ENCODE peak calls at places on chromosomes 5 and 9, in five cellular contexts. One of them, this sample, is unnamed.
A peak's percentile ranks its signal among the peaks of the same experiment; 100 is the strongest.

GRCh38 chr9:98775831-98776441 is 20.4 kb downstream of the ANKS6 start:
- DNase-seq in endodermal cell: peak; percentile 88
- DNase-seq in CD8-positive, alpha-beta memory T cell: peak; percentile 27
- DNase-seq in lower lobe of right lung: no peak
- DNase-seq in cardiac muscle cell: peak; percentile 81
- DNase-seq in this sample: no peak

GRCh38 chr9:104276709-104277245 is 182.7 kb downstream of the SMC2 start:
- DNase-seq in CD8-positive, alpha-beta memory T cell: no peak
- DNase-seq in cardiac muscle cell: no peak
- DNase-seq in lower lobe of right lung: no peak
- DNase-seq in endodermal cell: no peak
- DNase-seq in this sample: no peak

GRCh38 chr5:33445808-33446207 is 5.0 kb downstream of the TARS1 start:
- DNase-seq in cardiac muscle cell: no peak
- DNase-seq in CD8-positive, alpha-beta memory T cell: no peak
- DNase-seq in endodermal cell: no peak
- DNase-seq in lower lobe of right lung: no peak
- DNase-seq in this sample: no peak

GRCh38 chr5:56588636-56589485 is 226.5 kb upstream of the MAP3K1 start:
- DNase-seq in lower lobe of right lung: peak; percentile 64
- DNase-seq in cardiac muscle cell: no peak
- DNase-seq in CD8-positive, alpha-beta memory T cell: peak; percentile 53
- DNase-seq in endodermal cell: peak; percentile 53
- DNase-seq in this sample: peak; percentile 66

GRCh38 chr5:159210306-159210722 is 961 bp upstream of the RNF145 start:
- DNase-seq in endodermal cell: no peak
- DNase-seq in CD8-positive, alpha-beta memory T cell: no peak
- DNase-seq in lower lobe of right lung: no peak
- DNase-seq in cardiac muscle cell: no peak
- DNase-seq in this sample: no peak

GRCh38 chr5:53211799-53212198 is 102.2 kb upstream of the MOCS2 start:
- DNase-seq in lower lobe of right lung: no peak
- DNase-seq in cardiac muscle cell: no peak
- DNase-seq in endodermal cell: no peak
- DNase-seq in CD8-positive, alpha-beta memory T cell: no peak
- DNase-seq in this sample: no peak

GRCh38 chr5:124162782-124163532 is 583.5 kb downstream of the ZNF608 start:
- DNase-seq in endodermal cell: no peak
- DNase-seq in lower lobe of right lung: no peak
- DNase-seq in cardiac muscle cell: peak; percentile 76
- DNase-seq in CD8-positive, alpha-beta memory T cell: peak; percentile 18
- DNase-seq in this sample: no peak

GRCh38 chr5:150694638-150695037 is 6.2 kb downstream of the RBM22 start:
- DNase-seq in cardiac muscle cell: no peak
- DNase-seq in endodermal cell: no peak
- DNase-seq in CD8-positive, alpha-beta memory T cell: no peak
- DNase-seq in lower lobe of right lung: no peak
- DNase-seq in this sample: no peak

GRCh38 chr9:98714833-98715232 is 6.1 kb upstream of the GABBR2 start:
- DNase-seq in CD8-positive, alpha-beta memory T cell: no peak
- DNase-seq in lower lobe of right lung: no peak
- DNase-seq in endodermal cell: no peak
- DNase-seq in cardiac muscle cell: no peak
- DNase-seq in this sample: no peak

GRCh38 chr9:121720311-121720991 is 69.0 kb downstream of the DAB2IP start:
- DNase-seq in CD8-positive, alpha-beta memory T cell: no peak
- DNase-seq in lower lobe of right lung: no peak
- DNase-seq in cardiac muscle cell: no peak
- DNase-seq in endodermal cell: no peak
- DNase-seq in this sample: peak; percentile 39

GRCh38 chr5:57447656-57448055 is 35.0 kb downstream of the ACTBL2 start:
- DNase-seq in endodermal cell: no peak
- DNase-seq in lower lobe of right lung: no peak
- DNase-seq in cardiac muscle cell: no peak
- DNase-seq in CD8-positive, alpha-beta memory T cell: no peak
- DNase-seq in this sample: no peak

GRCh38 chr5:53194086-53194485 is 84.5 kb upstream of the MOCS2 start:
- DNase-seq in cardiac muscle cell: no peak
- DNase-seq in CD8-positive, alpha-beta memory T cell: no peak
- DNase-seq in lower lobe of right lung: no peak
- DNase-seq in endodermal cell: no peak
- DNase-seq in this sample: no peak

GRCh38 chr5:5273976-5274375 is 133.8 kb downstream of the ADAMTS16 start:
- DNase-seq in cardiac muscle cell: no peak
- DNase-seq in CD8-positive, alpha-beta memory T cell: no peak
- DNase-seq in endodermal cell: no peak
- DNase-seq in lower lobe of right lung: no peak
- DNase-seq in this sample: no peak

GRCh38 chr9:122029898-122030297 is 63.2 kb downstream of the TTLL11 start:
- DNase-seq in cardiac muscle cell: no peak
- DNase-seq in endodermal cell: no peak
- DNase-seq in CD8-positive, alpha-beta memory T cell: no peak
- DNase-seq in lower lobe of right lung: no peak
- DNase-seq in this sample: no peak

GRCh38 chr5:150781706-150782614 is 3.4 kb downstream of the SMIM3 start:
- DNase-seq in CD8-positive, alpha-beta memory T cell: no peak
- DNase-seq in lower lobe of right lung: no peak
- DNase-seq in cardiac muscle cell: no peak
- DNase-seq in endodermal cell: peak; percentile 88
- DNase-seq in this sample: peak; percentile 55

GRCh38 chr5:172944741-172945140 is 14.5 kb upstream of the RPL26L1 start:
- DNase-seq in endodermal cell: no peak
- DNase-seq in lower lobe of right lung: no peak
- DNase-seq in cardiac muscle cell: no peak
- DNase-seq in CD8-positive, alpha-beta memory T cell: no peak
- DNase-seq in this sample: no peak

GRCh38 chr9:114696814-114697544 is 15.0 kb upstream of the TEX48 start:
- DNase-seq in lower lobe of right lung: no peak
- DNase-seq in endodermal cell: peak; percentile 12
- DNase-seq in CD8-positive, alpha-beta memory T cell: no peak
- DNase-seq in cardiac muscle cell: no peak
- DNase-seq in this sample: no peak

GRCh38 chr9:2621678-2622360 is at the start of gene VLDLR:
- DNase-seq in lower lobe of right lung: peak; percentile 57
- DNase-seq in endodermal cell: peak; percentile 87
- DNase-seq in CD8-positive, alpha-beta memory T cell: no peak
- DNase-seq in cardiac muscle cell: no peak
- DNase-seq in this sample: peak; percentile 40

GRCh38 chr5:179264641-179265528 is 80.4 kb downstream of the ADAMTS2 start:
- DNase-seq in cardiac muscle cell: no peak
- DNase-seq in lower lobe of right lung: no peak
- DNase-seq in CD8-positive, alpha-beta memory T cell: no peak
- DNase-seq in endodermal cell: peak; percentile 61
- DNase-seq in this sample: no peak

GRCh38 chr5:156934450-156935211 is 28.4 kb downstream of the TIMD4 start:
- DNase-seq in endodermal cell: peak; percentile 75
- DNase-seq in cardiac muscle cell: peak; percentile 34
- DNase-seq in lower lobe of right lung: no peak
- DNase-seq in CD8-positive, alpha-beta memory T cell: peak; percentile 53
- DNase-seq in this sample: no peak

GRCh38 chr5:157867736-157868135 is 8.8 kb upstream of the CLINT1 start:
- DNase-seq in CD8-positive, alpha-beta memory T cell: no peak
- DNase-seq in lower lobe of right lung: no peak
- DNase-seq in endodermal cell: no peak
- DNase-seq in cardiac muscle cell: no peak
- DNase-seq in this sample: no peak

GRCh38 chr5:9335269-9335668 is 210.6 kb downstream of the SEMA5A start:
- DNase-seq in lower lobe of right lung: no peak
- DNase-seq in endodermal cell: no peak
- DNase-seq in CD8-positive, alpha-beta memory T cell: no peak
- DNase-seq in cardiac muscle cell: no peak
- DNase-seq in this sample: no peak

GRCh38 chr5:43152946-43153345 is 32.2 kb downstream of the ZNF131 start:
- DNase-seq in cardiac muscle cell: no peak
- DNase-seq in lower lobe of right lung: no peak
- DNase-seq in CD8-positive, alpha-beta memory T cell: no peak
- DNase-seq in endodermal cell: no peak
- DNase-seq in this sample: no peak

GRCh38 chr5:94526708-94527107 is 91.7 kb downstream of the KIAA0825 start:
- DNase-seq in endodermal cell: peak; percentile 44
- DNase-seq in cardiac muscle cell: no peak
- DNase-seq in lower lobe of right lung: no peak
- DNase-seq in CD8-positive, alpha-beta memory T cell: no peak
- DNase-seq in this sample: no peak

GRCh38 chr5:92329759-92330158 is 946.6 kb upstream of the ARRDC3 start:
- DNase-seq in CD8-positive, alpha-beta memory T cell: no peak
- DNase-seq in cardiac muscle cell: no peak
- DNase-seq in endodermal cell: no peak
- DNase-seq in lower lobe of right lung: no peak
- DNase-seq in this sample: no peak

GRCh38 chr5:92330365-92330764 is 947.2 kb upstream of the ARRDC3 start:
- DNase-seq in CD8-positive, alpha-beta memory T cell: no peak
- DNase-seq in cardiac muscle cell: no peak
- DNase-seq in lower lobe of right lung: no peak
- DNase-seq in endodermal cell: no peak
- DNase-seq in this sample: no peak

GRCh38 chr5:92332039-92332438 is 948.9 kb upstream of the ARRDC3 start:
- DNase-seq in cardiac muscle cell: no peak
- DNase-seq in CD8-positive, alpha-beta memory T cell: no peak
- DNase-seq in lower lobe of right lung: no peak
- DNase-seq in endodermal cell: no peak
- DNase-seq in this sample: no peak

GRCh38 chr5:92328584-92329259 is 945.6 kb upstream of the ARRDC3 start:
- DNase-seq in lower lobe of right lung: no peak
- DNase-seq in cardiac muscle cell: no peak
- DNase-seq in CD8-positive, alpha-beta memory T cell: no peak
- DNase-seq in endodermal cell: no peak
- DNase-seq in this sample: no peak
- H3K4me1 ChIP-seq in lower lobe of right lung: no peaks in the 10 kb centered on the region
- H3K4me1 ChIP-seq in cardiac muscle cell: peaks cover 14% of the 10 kb centered on the region
- H3K4me1 ChIP-seq in CD8-positive, alpha-beta memory T cell: no peaks in the 10 kb centered on the region
- H3K4me1 ChIP-seq in endodermal cell: no peaks in the 10 kb centered on the region
- H3K4me1 ChIP-seq in this sample: no peaks in the 10 kb centered on the region

DNA sequence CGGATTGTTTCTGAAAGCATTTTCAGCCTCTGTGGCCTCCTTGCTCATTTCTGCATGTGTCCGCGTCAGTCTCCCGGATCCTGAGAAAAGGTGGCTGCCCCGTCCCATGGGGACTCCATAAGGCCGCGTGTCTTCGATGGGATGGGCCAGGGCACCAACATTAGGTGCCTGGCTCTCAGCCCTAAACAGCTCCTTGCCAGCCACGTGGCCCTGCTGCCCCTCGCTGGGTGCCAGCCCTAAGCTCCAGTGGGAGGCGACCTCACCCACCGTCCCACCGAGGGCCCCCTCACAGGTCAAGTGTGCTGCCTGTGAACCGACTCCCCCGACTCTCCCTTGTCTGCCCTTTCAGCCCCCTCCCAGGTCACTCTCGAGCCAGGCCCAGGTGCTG is 872 bp downstream of the PHYKPL start:
- DNase-seq in cardiac muscle cell: no peak
- DNase-seq in endodermal cell: no peak
- DNase-seq in CD8-positive, alpha-beta memory T cell: no peak
- DNase-seq in lower lobe of right lung: no peak
- DNase-seq in this sample: no peak
- H3K4me3 ChIP-seq in cardiac muscle cell: peak overlapping the region; percentile 63
- H3K4me3 ChIP-seq in endodermal cell: peak overlapping the region; percentile 87
- H3K4me3 ChIP-seq in CD8-positive, alpha-beta memory T cell: peak overlapping the region; percentile 82
- H3K4me3 ChIP-seq in lower lobe of right lung: peak overlapping the region; percentile 97
- H3K4me3 ChIP-seq in this sample: peak overlapping the region; percentile 76

GRCh38 chr9:77750284-77750683 is 102.2 kb upstream of the GNA14 start:
- DNase-seq in endodermal cell: no peak
- DNase-seq in cardiac muscle cell: no peak
- DNase-seq in CD8-positive, alpha-beta memory T cell: no peak
- DNase-seq in lower lobe of right lung: no peak
- DNase-seq in this sample: no peak

GRCh38 chr9:77748214-77748772 is 100.2 kb upstream of the GNA14 start:
- DNase-seq in lower lobe of right lung: no peak
- DNase-seq in CD8-positive, alpha-beta memory T cell: no peak
- DNase-seq in cardiac muscle cell: no peak
- DNase-seq in endodermal cell: no peak
- DNase-seq in this sample: no peak

GRCh38 chr9:77744877-77745435 is 96.8 kb upstream of the GNA14 start:
- DNase-seq in endodermal cell: no peak
- DNase-seq in lower lobe of right lung: no peak
- DNase-seq in cardiac muscle cell: no peak
- DNase-seq in CD8-positive, alpha-beta memory T cell: no peak
- DNase-seq in this sample: no peak

GRCh38 chr9:77743381-77743780 is 95.3 kb upstream of the GNA14 start:
- DNase-seq in cardiac muscle cell: no peak
- DNase-seq in endodermal cell: no peak
- DNase-seq in lower lobe of right lung: no peak
- DNase-seq in CD8-positive, alpha-beta memory T cell: no peak
- DNase-seq in this sample: no peak

DNA sequence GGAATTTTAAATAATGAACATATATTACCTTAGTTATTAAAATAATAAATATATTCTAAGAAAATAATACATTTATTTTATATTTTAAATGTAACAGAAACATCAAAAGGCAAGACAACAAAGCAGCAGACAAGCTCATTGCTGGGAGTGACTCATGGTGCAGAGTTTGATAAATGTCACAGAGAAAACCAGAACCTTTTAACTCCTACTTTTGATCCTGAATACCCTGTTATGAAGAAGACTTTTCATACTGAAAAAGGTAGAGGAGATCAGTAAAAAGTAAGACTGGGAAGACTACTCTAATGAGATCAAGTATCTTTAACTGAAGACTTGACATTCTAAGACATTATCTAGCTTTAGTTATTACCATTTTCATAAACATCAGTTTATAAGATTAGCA is 99.0 kb upstream of the GNA14 start:
- DNase-seq in lower lobe of right lung: no peak
- DNase-seq in endodermal cell: no peak
- DNase-seq in CD8-positive, alpha-beta memory T cell: no peak
- DNase-seq in cardiac muscle cell: no peak
- DNase-seq in this sample: no peak
- H3K9me3 ChIP-seq in lower lobe of right lung: no peaks in the 10 kb centered on the region
- H3K9me3 ChIP-seq in endodermal cell: no peaks in the 10 kb centered on the region
- H3K9me3 ChIP-seq in CD8-positive, alpha-beta memory T cell: no peaks in the 10 kb centered on the region
- H3K9me3 ChIP-seq in cardiac muscle cell: no peaks in the 10 kb centered on the region
- H3K9me3 ChIP-seq in this sample: no peaks in the 10 kb centered on the region

DNA sequence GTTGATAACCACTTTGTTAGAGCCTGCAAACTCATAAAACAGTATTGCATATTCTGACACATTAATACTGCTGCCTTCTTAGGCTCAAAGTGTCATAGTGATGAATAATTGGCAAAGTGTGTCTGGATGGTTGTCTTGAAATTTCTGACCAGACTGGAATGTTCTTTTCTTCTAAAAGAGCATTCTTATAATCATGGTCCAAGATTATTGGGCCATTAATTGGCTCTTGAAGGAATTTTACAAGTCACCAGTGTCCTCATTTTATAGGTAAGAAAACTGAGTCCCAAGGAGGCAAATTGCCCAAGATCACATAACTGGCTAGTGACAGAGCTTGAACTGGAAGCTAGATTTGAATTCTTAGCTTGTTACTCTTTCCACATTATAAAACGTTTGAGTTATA is 111.7 kb downstream of the PCSK1 start:
- DNase-seq in cardiac muscle cell: no peak
- DNase-seq in lower lobe of right lung: no peak
- DNase-seq in CD8-positive, alpha-beta memory T cell: no peak
- DNase-seq in endodermal cell: no peak
- DNase-seq in this sample: no peak
- H3K4me1 ChIP-seq in cardiac muscle cell: no peaks in the 10 kb centered on the region
- H3K4me1 ChIP-seq in lower lobe of right lung: no peaks in the 10 kb centered on the region
- H3K4me1 ChIP-seq in CD8-positive, alpha-beta memory T cell: no peaks in the 10 kb centered on the region
- H3K4me1 ChIP-seq in endodermal cell: peaks cover 8% of the 10 kb centered on the region
- H3K4me1 ChIP-seq in this sample: no peaks in the 10 kb centered on the region

GRCh38 chr5:16933337-16933736 is 2.8 kb downstream of the MYO10 start:
- DNase-seq in lower lobe of right lung: no peak
- DNase-seq in cardiac muscle cell: no peak
- DNase-seq in endodermal cell: no peak
- DNase-seq in CD8-positive, alpha-beta memory T cell: no peak
- DNase-seq in this sample: no peak
- H3K4me3 ChIP-seq in lower lobe of right lung: peak overlapping the region; percentile 76
- H3K4me3 ChIP-seq in cardiac muscle cell: no peak overlapping the region
- H3K4me3 ChIP-seq in endodermal cell: peak overlapping the region; percentile 90
- H3K4me3 ChIP-seq in CD8-positive, alpha-beta memory T cell: no peak overlapping the region
- H3K4me3 ChIP-seq in this sample: peak overlapping the region; percentile 22